ENCODE peak calls at places on chromosomes 13 and 19, in seven cellular contexts. One of them, this sample, is unnamed.

GRCh38 chr13:54373211-54373610 is 1344.6 kb downstream of the OLFM4 start:
- DNase-seq in endothelial cell: no peak
- DNase-seq in heart left ventricle: no peak
- DNase-seq in AG10803: no peak
- DNase-seq in cardiac fibroblast: no peak
- DNase-seq in GM13976: no peak
- DNase-seq in EH: no peak
- DNase-seq in this sample: no peak

GRCh38 chr13:90615236-90615635 is 732.3 kb upstream of the MIR17HG start:
- DNase-seq in heart left ventricle: no peak
- DNase-seq in cardiac fibroblast: no peak
- DNase-seq in AG10803: no peak
- DNase-seq in EH: no peak
- DNase-seq in GM13976: no peak
- DNase-seq in endothelial cell: no peak
- DNase-seq in this sample: no peak

GRCh38 chr13:66353664-66354063 is 876.5 kb downstream of the PCDH9 start:
- DNase-seq in heart left ventricle: no peak
- DNase-seq in EH: no peak
- DNase-seq in AG10803: no peak
- DNase-seq in cardiac fibroblast: peak; percentile 19
- DNase-seq in endothelial cell: no peak
- DNase-seq in GM13976: no peak
- DNase-seq in this sample: no peak

GRCh38 chr13:26605845-26606244 is 48.4 kb downstream of the WASF3 start:
- DNase-seq in AG10803: no peak
- DNase-seq in endothelial cell: peak; percentile 20
- DNase-seq in GM13976: no peak
- DNase-seq in cardiac fibroblast: no peak
- DNase-seq in EH: no peak
- DNase-seq in heart left ventricle: no peak
- DNase-seq in this sample: no peak

GRCh38 chr19:38577826-38578225 is 39.9 kb downstream of the MAP4K1 start:
- DNase-seq in EH: no peak
- DNase-seq in AG10803: no peak
- DNase-seq in endothelial cell: no peak
- DNase-seq in cardiac fibroblast: no peak
- DNase-seq in GM13976: no peak
- DNase-seq in heart left ventricle: no peak
- DNase-seq in this sample: no peak

GRCh38 chr13:47277774-47278173 is 380.9 kb upstream of the HTR2A start:
- DNase-seq in cardiac fibroblast: peak; percentile 58
- DNase-seq in GM13976: no peak
- DNase-seq in heart left ventricle: no peak
- DNase-seq in AG10803: peak; percentile 25
- DNase-seq in endothelial cell: no peak
- DNase-seq in EH: no peak
- DNase-seq in this sample: peak; percentile 15

GRCh38 chr13:20901668-20902437 is 693 bp downstream of the XPO4 start:
- DNase-seq in AG10803: peak; percentile 18
- DNase-seq in EH: peak; percentile 39
- DNase-seq in GM13976: peak; percentile 37
- DNase-seq in heart left ventricle: peak; percentile 26
- DNase-seq in endothelial cell: peak; percentile 43
- DNase-seq in cardiac fibroblast: peak; percentile 40
- DNase-seq in this sample: no peak

GRCh38 chr13:23960566-23961156 is 63.4 kb upstream of the C1QTNF9B start:
- DNase-seq in GM13976: no peak
- DNase-seq in heart left ventricle: no peak
- DNase-seq in cardiac fibroblast: peak; percentile 68
- DNase-seq in AG10803: peak; percentile 43
- DNase-seq in endothelial cell: peak; percentile 40
- DNase-seq in EH: peak; percentile 54
- DNase-seq in this sample: no peak

GRCh38 chr13:44191504-44192171 is 182.0 kb upstream of the SERP2 start:
- DNase-seq in cardiac fibroblast: peak; percentile 85
- DNase-seq in endothelial cell: peak; percentile 46
- DNase-seq in heart left ventricle: peak; percentile 59
- DNase-seq in GM13976: peak; percentile 21
- DNase-seq in AG10803: peak; percentile 89
- DNase-seq in EH: peak; percentile 80
- DNase-seq in this sample: no peak

GRCh38 chr13:75946746-75947397 is 310.7 kb downstream of the LMO7 start:
- DNase-seq in EH: no peak
- DNase-seq in AG10803: no peak
- DNase-seq in cardiac fibroblast: no peak
- DNase-seq in GM13976: no peak
- DNase-seq in heart left ventricle: no peak
- DNase-seq in endothelial cell: no peak
- DNase-seq in this sample: no peak